ENCODE peak calls at places on chromosomes 7 and 10, in five cellular contexts. M, K, D, E and Y are unnamed samples.

GRCh38 chr10:118246340-118247247 is 95.5 kb downstream of the FAM204A start:
- DNase-seq in M (no peak), E (no peak), K (no peak), D (no peak), Y (no peak)

GRCh38 chr10:28920091-28920490 is 242.8 kb downstream of the BAMBI start:
- DNase-seq in E (no peak), K (no peak), D (no peak), M (no peak), Y (no peak)

GRCh38 chr10:63711866-63712716 is 190.9 kb downstream of the REEP3 start:
- DNase-seq in M (peak), K (no peak), E (no peak), D (peak), Y (no peak)

GRCh38 chr7:137421389-137421788 is 77.9 kb upstream of the PTN start:
- DNase-seq in E (no peak), K (no peak), D (no peak), M (no peak), Y (no peak)

GRCh38 chr10:86317949-86318725 is 48.5 kb downstream of the GRID1 start:
- DNase-seq in M (no peak), E (no peak), K (no peak), D (no peak), Y (peak)

GRCh38 chr7:144827581-144828139 is 8.2 kb downstream of the TPK1 start:
- DNase-seq in K (no peak), M (no peak), D (no peak), E (no peak), Y (no peak)

GRCh38 chr7:35411331-35411730 is 157.4 kb upstream of the TBX20 start:
- DNase-seq in K (no peak), E (no peak), M (no peak), D (no peak), Y (no peak)

GRCh38 chr7:31098606-31099360 is 46.7 kb downstream of the ADCYAP1R1 start:
- DNase-seq in M (no peak), D (no peak), K (no peak), E (no peak), Y (no peak)

GRCh38 chr7:76063114-76063513 is 15.2 kb downstream of the MDH2 start:
- DNase-seq in E (no peak), K (no peak), M (no peak), D (no peak), Y (no peak)

GRCh38 chr10:72088879-72089585 is 681 bp upstream of the SPOCK2 start:
- DNase-seq in E (no peak), D (peak), M (no peak), K (peak), Y (no peak)

GRCh38 chr10:130769146-130770017 is 542.1 kb downstream of the TCERG1L start:
- DNase-seq in K (no peak), M (no peak), E (no peak), D (no peak), Y (no peak)

GRCh38 chr10:60661627-60662026 is 116.7 kb upstream of the CDK1 start:
- DNase-seq in K (no peak), E (no peak), M (no peak), D (no peak), Y (no peak)

GRCh38 chr10:15775513-15775912 is 55.8 kb upstream of the ITGA8 start:
- DNase-seq in E (no peak), D (no peak), M (no peak), K (no peak), Y (no peak)

GRCh38 chr7:13044309-13044708 is 356.9 kb downstream of the ARL4A start:
- DNase-seq in M (no peak), K (no peak), D (no peak), E (no peak), Y (no peak)

GRCh38 chr7:138545123-138545522 is 85.1 kb downstream of the TRIM24 start:
- DNase-seq in D (no peak), M (no peak), K (no peak), E (no peak), Y (no peak)

GRCh38 chr10:78229950-78230675 is 196.4 kb downstream of the RPS24 start:
- DNase-seq in M (no peak), K (no peak), D (no peak), E (no peak), Y (no peak)

GRCh38 chr10:109956454-109957091 is 33.3 kb upstream of the XPNPEP1 start:
- DNase-seq in K (no peak), E (no peak), D (peak), M (peak), Y (peak)

GRCh38 chr7:3244241-3244814 is 56.7 kb upstream of the SDK1 start:
- DNase-seq in D (peak), K (no peak), M (peak), E (no peak), Y (no peak)

GRCh38 chr7:101918426-101918825 is 101.0 kb downstream of the CUX1 start:
- DNase-seq in K (no peak), E (no peak), D (no peak), M (no peak), Y (no peak)

GRCh38 chr10:49379596-49380410 is 16.1 kb downstream of the DRGX start:
- DNase-seq in D (peak), M (peak), K (no peak), E (no peak), Y (peak)

GRCh38 chr10:111233439-111233838 is 156.6 kb downstream of the ADRA2A start:
- DNase-seq in D (no peak), K (no peak), M (no peak), E (no peak), Y (no peak)

GRCh38 chr7:63925626-63926460 is 72.8 kb upstream of the ZNF722 start:
- DNase-seq in D (no peak), E (no peak), K (no peak), M (no peak), Y (peak)

GRCh38 chr7:4665661-4666060 is 16.4 kb upstream of the FOXK1 start:
- DNase-seq in E (no peak), M (no peak), D (no peak), K (no peak), Y (no peak)

GRCh38 chr10:30351502-30351901 is 2.4 kb upstream of the MTPAP start:
- DNase-seq in M (no peak), K (no peak), D (no peak), E (no peak), Y (no peak)

GRCh38 chr10:71767420-71768035 is 5.8 kb downstream of the VSIR start:
- DNase-seq in E (no peak), M (peak), K (no peak), D (peak), Y (no peak)

GRCh38 chr7:18694484-18694883 is 198.9 kb downstream of the HDAC9 start:
- DNase-seq in K (no peak), M (no peak), E (no peak), D (no peak), Y (no peak)

GRCh38 chr10:5840314-5841307 is 27.4 kb upstream of the GDI2 start:
- DNase-seq in D (peak), E (peak), M (no peak), K (no peak), Y (no peak)

GRCh38 chr10:122713091-122713885 is 13.6 kb upstream of the C10orf120 start:
- DNase-seq in K (no peak), D (no peak), E (no peak), M (no peak), Y (no peak)

GRCh38 chr7:140304071-140304799 is 94.1 kb downstream of the SLC37A3 start:
- DNase-seq in M (no peak), D (peak), E (peak), K (no peak), Y (peak)

GRCh38 chr7:23864984-23865383 is 155.0 kb downstream of the STK31 start:
- DNase-seq in M (no peak), K (no peak), E (no peak), D (no peak), Y (no peak)

GRCh38 chr10:124646483-124647352 is 97.5 kb downstream of the FAM53B start:
- DNase-seq in E (no peak), K (no peak), D (peak), M (peak), Y (peak)

GRCh38 chr7:110800984-110801383 is 289.9 kb upstream of the LRRN3 start:
- DNase-seq in E (no peak), M (no peak), D (no peak), K (no peak), Y (no peak)

GRCh38 chr7:110804501-110804900 is 286.4 kb upstream of the LRRN3 start:
- DNase-seq in K (peak), E (no peak), M (no peak), D (no peak), Y (no peak)

GRCh38 chr7:110801502-110801901 is 289.4 kb upstream of the LRRN3 start:
- DNase-seq in D (no peak), E (peak), K (no peak), M (no peak), Y (no peak)

GRCh38 chr7:110803602-110804143 is 287.3 kb upstream of the LRRN3 start:
- DNase-seq in D (no peak), M (no peak), K (no peak), E (no peak), Y (no peak)
- TF ChIP-seq HDAC2 in D (no peak), M (no peak), K (no peak), E (no peak), Y (no peak)

DNA sequence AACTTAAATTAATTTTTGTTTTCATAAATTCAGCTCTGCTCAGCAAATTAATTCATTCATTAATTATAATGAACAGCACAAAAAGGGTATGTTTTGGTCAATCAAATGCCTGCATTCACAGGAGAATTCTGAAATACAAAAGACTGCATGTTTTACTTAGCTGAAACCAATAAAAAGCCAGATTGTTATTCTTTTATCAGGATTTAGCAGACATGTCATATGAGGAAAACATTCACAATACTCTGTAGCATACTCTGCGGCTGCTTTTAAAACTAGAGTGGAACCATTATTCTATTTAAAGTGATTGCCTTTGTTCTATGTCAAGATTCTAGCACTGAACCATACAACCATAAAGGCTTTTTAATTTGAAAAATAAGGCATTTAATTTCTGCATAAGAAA is 19.1 kb downstream of the CTTNBP2 start:
- DNase-seq in D (no peak), K (no peak), E (no peak), M (no peak), Y (no peak)
- TF ChIP-seq CEBPB in D (no peak), K (no peak), E (no peak), M (no peak), Y (no peak)

GRCh38 chr7:46791180-46791579 is 790.7 kb downstream of the TNS3 start:
- DNase-seq in K (no peak), D (no peak), E (no peak), M (no peak), Y (no peak)
- TF ChIP-seq HDAC2 in K (no peak), D (no peak), E (no peak), M (no peak), Y (no peak)

GRCh38 chr10:127905623-127906261 is 1.2 kb upstream of the PTPRE start:
- DNase-seq in M (no peak), K (no peak), D (no peak), E (no peak), Y (no peak)

GRCh38 chr10:127908958-127909267 is 2.0 kb downstream of the PTPRE start:
- DNase-seq in K (no peak), E (no peak), M (no peak), D (no peak), Y (no peak)

GRCh38 chr10:127908106-127908957 is 1.4 kb downstream of the PTPRE start:
- DNase-seq in E (no peak), M (no peak), D (peak), K (no peak), Y (no peak)

GRCh38 chr10:127906548-127907377 is at the start of gene PTPRE:
- DNase-seq in D (no peak), M (peak), E (no peak), K (peak), Y (peak)

DNA sequence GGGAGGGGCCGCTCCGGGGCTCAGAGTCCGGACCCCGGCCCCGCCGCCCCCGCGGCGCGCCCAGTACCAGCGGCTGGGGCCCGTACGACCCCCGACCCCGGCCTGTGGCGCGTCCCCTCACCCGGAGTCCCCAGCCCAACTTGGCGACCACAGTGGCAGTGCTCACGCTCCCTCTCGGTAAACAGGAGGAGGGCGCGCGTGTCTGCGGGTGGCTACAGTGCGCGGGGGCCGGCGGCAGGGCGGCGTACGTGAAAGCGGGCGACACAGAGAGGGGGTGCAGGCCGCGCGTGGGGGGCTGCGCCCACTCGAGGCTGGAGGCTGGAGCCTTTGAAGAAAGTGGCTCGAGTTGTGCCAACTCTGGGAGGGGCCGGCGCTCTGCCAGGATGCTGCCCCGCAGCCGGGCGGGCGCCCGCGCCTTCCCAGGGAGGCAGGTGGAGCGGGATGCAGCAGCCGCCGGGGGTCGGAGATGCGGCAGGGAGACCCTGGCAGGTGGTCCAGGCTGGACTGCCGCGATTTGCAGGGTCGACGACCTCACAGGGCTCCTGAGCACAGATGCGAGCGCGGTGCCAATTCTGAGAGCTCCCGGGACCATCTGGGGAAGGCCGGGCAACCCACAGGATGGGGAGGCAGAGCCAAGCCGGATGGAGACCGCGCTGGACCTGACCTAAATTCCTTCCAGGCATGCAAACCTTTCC is 655 bp downstream of the PTPRE start:
- DNase-seq in M (no peak), E (no peak), K (peak), D (no peak), Y (no peak)
- TF ChIP-seq CEBPB in M (no peak), E (no peak), K (no peak), D (no peak), Y (no peak)

GRCh38 chr7:129635300-129636029 is 23.9 kb downstream of the NRF1 start:
- DNase-seq in K (peak), E (peak), D (peak), M (peak), Y (peak)
- TF ChIP-seq HDAC2 in K (no peak), E (no peak), D (no peak), M (no peak), Y (peak)